ENCODE peak calls at places on chromosomes 13 and 19, in seven cellular contexts. G, A, P, X, B, V and Y are unnamed samples.

GRCh38 chr19:17450264-17451075 is 2.0 kb upstream of the TMEM221 start:
- DNase-seq in G (no peak), A (peak), P (no peak), X (no peak), B (no peak), V (no peak), Y (no peak)

GRCh38 chr19:35565016-35565856 is 1.8 kb upstream of the ATP4A start:
- DNase-seq in G (no peak), A (no peak), P (no peak), X (no peak), B (no peak), V (no peak), Y (no peak)

GRCh38 chr13:58949646-58950045 is 1214.1 kb downstream of the DIAPH3 start:
- DNase-seq in G (no peak), A (no peak), P (peak), X (no peak), B (no peak), V (peak), Y (no peak)

GRCh38 chr19:14418743-14419037 is 451 bp downstream of the DDX39A start:
- DNase-seq in G (no peak), A (peak), P (no peak), X (no peak), B (no peak), V (no peak), Y (no peak)

GRCh38 chr13:22103628-22104027 is 432.8 kb downstream of the FGF9 start:
- DNase-seq in G (no peak), A (no peak), P (no peak), X (peak), B (no peak), V (no peak), Y (no peak)

GRCh38 chr19:34560229-34560628 is 78.7 kb downstream of the WTIP start:
- DNase-seq in G (no peak), A (no peak), P (no peak), X (no peak), B (no peak), V (no peak), Y (no peak)

GRCh38 chr13:102401305-102401704 is 543 bp downstream of the FGF14 start:
- DNase-seq in G (no peak), A (no peak), P (no peak), X (no peak), B (no peak), V (no peak), Y (peak)

GRCh38 chr13:78589206-78589605 is 14.1 kb downstream of the POU4F1 start:
- DNase-seq in G (peak), A (peak), P (peak), X (peak), B (peak), V (peak), Y (no peak)

GRCh38 chr13:78601886-78602560 is 1.3 kb downstream of the POU4F1 start:
- DNase-seq in G (no peak), A (no peak), P (no peak), X (no peak), B (no peak), V (no peak), Y (no peak)

GRCh38 chr13:44313674-44314073 is 60.0 kb upstream of the SERP2 start:
- DNase-seq in G (no peak), A (peak), P (no peak), X (peak), B (no peak), V (no peak), Y (peak)

GRCh38 chr19:48925240-48925843 is 8.2 kb upstream of the DHDH start:
- DNase-seq in G (no peak), A (no peak), P (no peak), X (peak), B (no peak), V (peak), Y (no peak)

GRCh38 chr19:15072930-15073647 is 8.9 kb upstream of the OR1I1 start:
- DNase-seq in G (no peak), A (peak), P (peak), X (no peak), B (peak), V (peak), Y (no peak)

GRCh38 chr19:14795078-14795721 is 16.8 kb upstream of the ADGRE2 start:
- DNase-seq in G (no peak), A (no peak), P (no peak), X (no peak), B (no peak), V (no peak), Y (no peak)

GRCh38 chr13:32134991-32135390 is 103.4 kb downstream of the FRY start:
- DNase-seq in G (no peak), A (peak), P (no peak), X (no peak), B (no peak), V (no peak), Y (peak)

GRCh38 chr19:58037927-58038687 is 4.3 kb downstream of the ZSCAN1 start:
- DNase-seq in G (no peak), A (no peak), P (peak), X (no peak), B (peak), V (peak), Y (no peak)

GRCh38 chr13:27079421-27079958 is 92.1 kb downstream of the USP12 start:
- DNase-seq in G (no peak), A (peak), P (no peak), X (peak), B (peak), V (peak), Y (peak)

GRCh38 chr19:19627716-19628498 is at the start of gene LPAR2:
- DNase-seq in G (peak), A (peak), P (peak), X (no peak), B (peak), V (peak), Y (no peak)

GRCh38 chr19:41657157-41657556 is 30.3 kb upstream of the CEACAM4 start:
- DNase-seq in G (no peak), A (no peak), P (no peak), X (no peak), B (no peak), V (no peak), Y (no peak)

GRCh38 chr19:45676851-45677263 is 8.8 kb downstream of the GIPR start:
- DNase-seq in G (no peak), A (peak), P (peak), X (no peak), B (no peak), V (peak), Y (no peak)

GRCh38 chr13:48624016-48624415 is 29.7 kb upstream of the CYSLTR2 start:
- DNase-seq in G (no peak), A (no peak), P (no peak), X (no peak), B (no peak), V (no peak), Y (no peak)

GRCh38 chr13:41813426-41813825 is 147.5 kb downstream of the VWA8 start:
- DNase-seq in G (no peak), A (peak), P (no peak), X (peak), B (no peak), V (no peak), Y (no peak)

GRCh38 chr19:55622242-55622969 is 2.0 kb downstream of the ZNF784 start:
- DNase-seq in G (no peak), A (no peak), P (no peak), X (no peak), B (no peak), V (no peak), Y (no peak)

GRCh38 chr19:57935731-57936130 is 529 bp upstream of the ZNF418 start:
- DNase-seq in G (no peak), A (no peak), P (no peak), X (no peak), B (no peak), V (no peak), Y (no peak)

GRCh38 chr13:114110091-114110829 is 22.2 kb downstream of the RASA3 start:
- DNase-seq in G (no peak), A (no peak), P (no peak), X (no peak), B (peak), V (peak), Y (peak)
- H3K9ac ChIP-seq in G (peak), A (no peak), P (no peak), X (peak), B (no peak), V (no peak), Y (peak)

DNA sequence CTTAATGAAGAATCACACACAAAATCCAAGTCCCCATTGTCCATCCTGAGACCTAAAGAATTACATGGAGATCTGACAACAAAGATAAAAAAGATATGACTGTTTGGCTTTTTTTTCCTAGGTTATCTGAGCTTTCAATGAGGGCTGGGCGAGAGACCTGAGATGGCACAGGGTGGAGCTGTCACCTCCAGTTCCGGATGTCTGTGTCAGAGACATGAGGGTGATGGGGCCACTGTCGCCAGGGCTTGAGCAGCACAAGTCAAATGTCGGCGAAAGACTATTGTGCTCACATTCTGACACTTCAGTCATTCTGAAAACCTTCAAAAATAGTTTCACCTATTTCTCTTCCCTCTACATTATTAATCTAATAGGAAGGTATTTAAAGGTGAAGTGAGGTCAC is 65.7 kb downstream of the SLC7A1 start:
- DNase-seq in G (no peak), A (peak), P (no peak), X (no peak), B (no peak), V (no peak), Y (no peak)
- H4K8ac ChIP-seq in G (no peak), A (no peak), P (no peak), X (no peak), B (no peak), V (no peak), Y (no peak)

DNA sequence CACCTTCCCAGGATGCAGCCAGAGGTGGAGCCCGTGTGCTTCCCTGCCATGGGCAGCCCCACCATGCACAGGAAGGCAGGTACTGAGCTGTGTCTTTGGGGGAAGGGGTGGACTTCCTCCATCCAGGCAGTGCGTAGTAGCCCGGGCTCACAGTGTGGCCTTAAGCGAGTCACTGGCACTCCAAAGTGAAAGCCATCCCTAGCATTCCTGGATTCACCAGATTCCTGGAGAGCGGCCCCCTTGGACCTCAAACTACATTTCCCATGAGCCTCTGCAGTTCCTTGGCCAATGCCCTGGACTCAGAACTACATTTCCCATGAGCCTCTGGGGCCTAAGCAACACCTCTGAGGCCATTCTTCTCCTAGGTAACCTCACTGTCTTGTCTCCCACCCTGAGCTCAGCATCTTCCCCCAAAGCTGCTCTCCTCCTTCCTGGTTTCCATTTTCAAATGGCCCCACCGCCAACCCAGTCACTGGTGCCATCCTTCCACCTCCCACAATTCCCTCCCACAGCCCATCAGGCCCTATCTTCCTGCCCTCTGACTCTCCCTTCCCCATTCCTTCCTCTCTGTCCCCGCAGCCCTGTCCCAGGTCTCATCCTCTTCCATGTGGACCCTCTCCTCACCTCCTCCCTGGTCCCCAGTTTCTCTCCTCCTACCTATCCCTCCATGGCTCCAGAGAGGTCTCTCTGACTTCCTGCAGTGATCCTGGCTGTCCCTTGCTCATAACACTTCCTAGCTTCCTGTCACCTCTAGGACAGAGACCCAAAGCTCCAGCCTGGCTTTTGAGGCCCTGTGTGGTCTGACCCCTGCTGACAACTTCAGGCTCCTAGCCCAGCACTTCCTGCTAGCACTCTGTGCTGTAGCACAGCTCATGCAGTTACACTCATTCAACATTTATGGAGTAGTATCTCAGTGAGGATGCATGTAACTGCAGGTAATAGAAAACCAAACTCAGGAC is at the start of gene C19orf81:
- DNase-seq in G (peak), A (no peak), P (peak), X (peak), B (peak), V (peak), Y (no peak)
- H3K9ac ChIP-seq in G (no peak), A (no peak), P (no peak), X (no peak), B (no peak), V (no peak), Y (no peak)

DNA sequence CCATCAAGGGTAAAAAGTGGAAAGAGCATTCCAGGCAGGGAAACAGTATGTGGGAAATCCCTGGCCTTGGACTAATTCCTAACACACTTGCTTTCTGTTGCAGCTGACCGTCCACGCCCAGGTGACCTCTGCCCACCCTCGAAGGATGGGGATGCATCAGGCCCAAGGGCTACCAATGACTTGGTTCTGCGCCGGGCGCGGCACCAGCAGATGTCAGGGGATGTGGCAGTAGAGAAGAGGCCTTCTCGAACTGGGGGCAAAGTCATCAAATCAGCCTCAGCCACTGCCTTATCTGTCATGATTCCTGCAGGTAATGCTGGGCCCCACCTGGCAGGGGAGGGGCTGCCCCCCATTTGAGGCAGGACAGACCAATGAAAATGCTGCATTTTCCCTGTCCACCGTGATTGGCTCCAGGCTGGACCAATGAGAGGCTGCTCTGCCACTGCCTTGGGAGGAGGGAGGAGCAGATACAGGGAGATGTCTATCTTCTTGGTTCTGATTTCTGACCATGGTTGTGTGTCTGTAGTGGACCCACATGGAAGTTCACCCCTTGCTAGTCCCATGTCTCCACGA is 12.6 kb downstream of the DNASE2 start:
- DNase-seq in G (no peak), A (no peak), P (peak), X (no peak), B (peak), V (peak), Y (no peak)
- H4K8ac ChIP-seq in G (no peak), A (no peak), P (no peak), X (no peak), B (no peak), V (no peak), Y (no peak)

GRCh38 chr13:109729031-109729870 is 57.1 kb downstream of the IRS2 start:
- DNase-seq in G (peak), A (peak), P (no peak), X (no peak), B (no peak), V (peak), Y (no peak)
- H3K9ac ChIP-seq in G (no peak), A (no peak), P (no peak), X (no peak), B (no peak), V (no peak), Y (no peak)

GRCh38 chr13:98780972-98781869 is 28.7 kb upstream of the SLC15A1 start:
- DNase-seq in G (no peak), A (no peak), P (no peak), X (no peak), B (no peak), V (no peak), Y (no peak)
- H4K8ac ChIP-seq in G (no peak), A (no peak), P (no peak), X (no peak), B (peak), V (no peak), Y (no peak)

DNA sequence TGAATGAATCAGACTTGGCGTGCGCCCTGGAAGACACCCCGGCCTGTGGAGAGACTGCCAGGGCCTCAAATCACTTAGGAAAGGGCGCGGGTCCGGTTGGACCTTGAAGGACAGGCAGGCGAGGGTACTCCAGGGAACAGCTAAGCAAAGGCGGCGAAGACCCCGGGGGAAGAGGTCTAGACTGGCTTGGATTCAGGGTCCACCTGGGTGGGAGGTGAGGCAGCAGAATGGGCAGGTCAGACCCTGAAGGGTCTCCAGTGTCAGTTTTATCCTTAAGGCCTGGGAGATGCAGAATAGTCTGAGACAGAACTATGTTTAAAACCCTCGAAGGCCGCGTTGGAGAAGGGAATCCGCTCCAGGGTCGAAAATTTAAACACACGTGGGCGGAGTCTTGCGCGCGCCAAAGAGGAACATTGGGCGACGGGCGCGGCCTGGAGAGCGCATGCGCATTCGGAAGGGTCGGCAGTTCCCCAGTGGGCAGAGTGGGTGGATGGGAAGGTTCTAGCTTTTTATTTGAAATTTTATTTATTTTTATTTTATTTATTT is 567 bp upstream of the SMG9 start:
- DNase-seq in G (peak), A (peak), P (peak), X (peak), B (peak), V (peak), Y (peak)
- H3K9ac ChIP-seq in G (peak), A (peak), P (peak), X (peak), B (peak), V (peak), Y (peak)

GRCh38 chr13:20305587-20305986 is 73.5 kb upstream of the GJB6 start:
- DNase-seq in G (no peak), A (no peak), P (no peak), X (no peak), B (no peak), V (peak), Y (no peak)
- H4K8ac ChIP-seq in G (no peak), A (no peak), P (peak), X (no peak), B (no peak), V (no peak), Y (no peak)

GRCh38 chr19:39831679-39832078 is 2.3 kb downstream of the DYRK1B start:
- DNase-seq in G (no peak), A (no peak), P (no peak), X (no peak), B (no peak), V (no peak), Y (no peak)

GRCh38 chr19:39833464-39834286 is at the start of gene DYRK1B:
- DNase-seq in G (peak), A (peak), P (peak), X (peak), B (peak), V (peak), Y (peak)

GRCh38 chr19:39833160-39833463 is 850 bp downstream of the DYRK1B start:
- DNase-seq in G (no peak), A (no peak), P (no peak), X (no peak), B (no peak), V (no peak), Y (no peak)

GRCh38 chr19:39830847-39831246 is 3.1 kb downstream of the DYRK1B start:
- DNase-seq in G (no peak), A (no peak), P (no peak), X (no peak), B (no peak), V (no peak), Y (no peak)

GRCh38 chr19:39832341-39833083 is 1.4 kb downstream of the DYRK1B start:
- DNase-seq in G (no peak), A (no peak), P (no peak), X (no peak), B (no peak), V (no peak), Y (peak)
- H3K9ac ChIP-seq in G (peak), A (peak), P (peak), X (peak), B (peak), V (peak), Y (peak)